ENCODE peak calls at places on chromosomes 11 and 22, in seven cellular contexts. P is HCT116, T is GM23338, K is neural progenitor cell, R is GM23248, A is OCI-LY7, F is MM.1S. I is an unnamed sample.

GRCh38 chr11:1150769-1151365 is 6.9 kb upstream of the MUC5AC start:
- DNase-seq in P (no peak), A (no peak), R (peak; percentile 62), T (no peak), F (no peak), K (no peak), I (peak; percentile 83)

GRCh38 chr11:132704796-132705375 is 827.4 kb downstream of the OPCML start:
- DNase-seq in P (no peak), T (no peak), A (no peak), R (no peak), K (no peak), F (no peak), I (no peak)

GRCh38 chr11:1889527-1889930 is 2.2 kb downstream of the PRR33 start:
- DNase-seq in K (no peak), T (no peak), P (no peak), R (no peak), F (no peak), A (no peak), I (no peak)

GRCh38 chr11:117837791-117838190 is 13.2 kb upstream of the FXYD2 start:
- DNase-seq in K (no peak), P (no peak), A (no peak), T (no peak), R (no peak), F (no peak), I (no peak)

GRCh38 chr11:79198203-79198897 is 242.5 kb downstream of the TENM4 start:
- DNase-seq in T (no peak), F (no peak), K (no peak), A (no peak), R (no peak), P (no peak), I (no peak)

GRCh38 chr11:61963016-61963281 is 4.5 kb downstream of the FTH1 start:
- DNase-seq in P (no peak), K (no peak), A (no peak), T (no peak), R (no peak), F (no peak), I (no peak)

GRCh38 chr22:37242395-37242918 is 1.6 kb downstream of the RAC2 start:
- DNase-seq in T (no peak), P (no peak), F (peak; percentile 90), R (peak; percentile 48), K (no peak), A (peak; percentile 89), I (peak; percentile 51)

GRCh38 chr22:17970205-17970708 is 54.1 kb downstream of the MICAL3 start:
- DNase-seq in P (no peak), T (no peak), F (no peak), R (no peak), K (no peak), A (no peak), I (no peak)

GRCh38 chr11:66131937-66132632 is 62.0 kb downstream of the PACS1 start:
- DNase-seq in K (no peak), F (no peak), A (peak; percentile 34), T (no peak), R (no peak), P (no peak), I (no peak)

GRCh38 chr22:36409911-36410756 is 22.4 kb upstream of the MYH9 start:
- DNase-seq in P (peak; percentile 96), T (peak; percentile 100), F (no peak), A (peak; percentile 93), R (no peak), K (peak; percentile 100), I (peak; percentile 97)

GRCh38 chr11:4190519-4190918 is 95.9 kb downstream of the RRM1 start:
- DNase-seq in P (no peak), K (no peak), T (no peak), F (no peak), R (no peak), A (no peak), I (no peak)

GRCh38 chr11:19558189-19558986 is 154.2 kb upstream of the NAV2 start:
- DNase-seq in R (no peak), K (no peak), A (no peak), F (no peak), P (no peak), T (no peak), I (no peak)

DNA sequence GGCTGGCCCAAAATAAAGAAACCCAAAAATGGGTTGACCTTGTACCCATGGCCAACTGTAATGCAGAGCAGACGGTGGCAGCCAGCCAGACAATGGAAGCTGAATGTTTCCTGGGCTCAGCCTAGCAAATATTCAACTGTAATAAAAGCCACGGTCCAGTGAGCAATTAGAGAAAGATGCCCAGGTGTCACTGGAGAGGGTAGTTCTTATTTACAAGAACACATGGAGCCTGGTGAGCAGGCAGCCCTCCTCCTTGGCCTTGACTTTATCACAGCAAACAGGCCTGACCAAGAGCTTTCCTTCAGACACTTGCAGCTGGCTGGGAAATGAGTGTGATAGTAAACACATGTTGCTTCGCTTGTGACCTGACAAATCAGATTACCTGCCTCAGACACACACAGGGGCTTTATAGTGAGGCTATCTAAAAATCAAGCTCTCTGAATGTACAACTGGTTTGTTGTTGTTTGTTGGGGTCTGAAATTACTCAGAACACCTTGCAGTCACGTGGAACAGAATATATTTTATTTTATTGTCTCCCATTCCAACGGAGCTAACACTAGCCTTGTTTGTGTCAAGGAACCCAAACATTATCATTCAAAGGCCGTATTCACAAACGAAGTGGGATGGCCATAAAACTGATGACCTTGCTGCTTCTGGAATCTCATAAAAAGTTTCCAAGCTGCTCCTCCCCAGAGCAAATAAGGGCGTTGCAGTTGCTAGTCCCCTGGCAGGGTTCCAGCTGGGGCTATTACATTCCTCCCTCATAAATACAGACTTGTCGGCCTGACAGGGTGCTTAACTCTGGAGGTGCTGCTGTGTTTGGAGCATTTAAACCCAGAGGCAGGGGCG is 161.1 kb downstream of the BBOX1 start:
- DNase-seq in A (peak; percentile 41), P (no peak), F (no peak), T (peak; percentile 32), R (peak; percentile 87), K (no peak), I (peak; percentile 96)
- TF ChIP-seq EZH2phosphoT487 in A (no peak), P (no peak), F (no peak), T (no peak), R (no peak), K (no peak), I (no peak)

GRCh38 chr22:39205344-39206021 is 39.3 kb downstream of the PDGFB start:
- DNase-seq in P (peak; percentile 46), A (no peak), F (no peak), T (no peak), R (peak; percentile 81), K (no peak), I (peak; percentile 82)

GRCh38 chr22:39206491-39206890 is 38.3 kb downstream of the PDGFB start:
- DNase-seq in P (no peak), K (no peak), A (no peak), R (no peak), F (no peak), T (no peak), I (no peak)

GRCh38 chr22:39209756-39210155 is 35.0 kb downstream of the PDGFB start:
- DNase-seq in R (no peak), F (no peak), K (no peak), A (no peak), T (no peak), P (no peak), I (no peak)

GRCh38 chr22:39208013-39208680 is 36.6 kb downstream of the PDGFB start:
- DNase-seq in A (no peak), T (no peak), F (no peak), K (no peak), R (no peak), P (no peak), I (no peak)

GRCh38 chr22:39207141-39208012 is 37.4 kb downstream of the PDGFB start:
- DNase-seq in P (no peak), R (no peak), T (no peak), A (no peak), F (no peak), K (no peak), I (peak; percentile 31)
- TF ChIP-seq EZH2phosphoT487 in P (no peak), R (no peak), T (no peak), A (no peak), F (no peak), K (no peak), I (no peak)

DNA sequence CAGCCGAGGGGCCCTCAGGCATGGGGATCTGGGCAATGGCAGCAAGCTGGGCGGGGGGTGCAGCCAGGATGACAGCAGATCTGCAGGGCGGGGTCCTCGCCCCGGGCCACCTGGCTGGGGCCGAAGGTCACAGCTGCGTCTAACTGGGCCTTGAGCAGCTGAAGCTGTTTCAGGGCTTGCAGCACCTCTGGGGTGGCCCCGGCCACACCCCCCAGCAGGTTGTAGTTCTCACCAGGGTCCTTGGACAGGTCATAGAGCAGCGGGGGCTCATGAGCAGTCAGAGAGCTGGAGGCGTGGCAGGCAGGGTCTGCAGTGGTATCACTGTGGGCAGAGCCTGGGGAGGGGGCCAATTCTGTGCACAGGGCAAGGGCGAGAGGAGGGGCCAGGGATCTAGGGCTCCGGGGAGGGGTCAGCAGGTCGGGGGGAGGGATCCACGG is 2.8 kb downstream of the ARSA start:
- DNase-seq in F (no peak), A (no peak), K (no peak), P (no peak), R (no peak), T (no peak), I (no peak)
- TF ChIP-seq EZH2phosphoT487 in F (no peak), A (no peak), K (no peak), P (no peak), R (no peak), T (no peak), I (no peak)

GRCh38 chr22:49548356-49549202 is 279.1 kb downstream of the BRD1 start:
- DNase-seq in A (no peak), K (peak; percentile 37), F (no peak), T (no peak), R (no peak), P (no peak), I (peak; percentile 32)

GRCh38 chr22:49549256-49549655 is 278.4 kb downstream of the BRD1 start:
- DNase-seq in P (no peak), A (no peak), T (no peak), K (no peak), F (no peak), R (no peak), I (no peak)

GRCh38 chr22:49551446-49551845 is 276.2 kb downstream of the BRD1 start:
- DNase-seq in T (no peak), K (no peak), R (no peak), F (no peak), P (no peak), A (no peak), I (no peak)

GRCh38 chr22:49550766-49551362 is 276.8 kb downstream of the BRD1 start:
- DNase-seq in K (no peak), F (no peak), R (no peak), T (no peak), P (no peak), A (no peak), I (no peak)

DNA sequence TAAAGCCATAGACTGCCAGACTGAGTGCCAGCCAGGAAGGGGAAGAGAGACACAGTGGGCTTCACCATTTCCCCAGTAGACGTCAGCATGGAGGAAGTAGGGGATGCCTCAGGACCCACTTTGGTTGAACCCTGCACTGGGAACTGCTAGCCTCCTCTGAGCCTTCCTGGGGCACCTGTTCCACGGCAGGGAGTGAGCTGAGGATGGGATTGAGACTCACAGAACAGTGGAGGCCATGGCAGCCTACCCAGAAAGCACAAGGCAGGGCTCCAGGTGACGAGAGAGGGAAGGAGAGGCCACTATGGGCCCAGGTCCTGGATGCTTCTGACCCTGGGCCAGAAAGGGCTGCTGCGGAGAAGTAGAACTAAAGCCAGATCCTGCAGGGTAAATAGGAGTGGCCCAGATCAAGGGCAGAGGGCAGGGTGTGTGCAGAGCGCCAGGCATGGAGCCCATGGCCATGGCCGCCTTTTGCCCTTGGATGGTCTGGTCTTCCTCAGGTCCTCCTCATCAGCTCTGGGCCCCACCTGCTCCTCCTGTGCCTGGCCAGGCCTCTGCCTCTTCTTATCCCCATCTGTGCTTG is 277.7 kb downstream of the BRD1 start:
- DNase-seq in F (no peak), R (no peak), A (no peak), T (no peak), P (no peak), K (no peak), I (no peak)
- TF ChIP-seq EZH2phosphoT487 in F (no peak), R (no peak), A (no peak), T (no peak), P (no peak), K (no peak), I (no peak)

I was measured in PC-3.